ENCODE peak calls at places on chromosomes 4 and X, in ten cellular contexts. R, W, Z, P, E, G, H, K, F and Y are unnamed samples.

GRCh38 chr4:184384056-184384809 is 90.1 kb downstream of the IRF2 start:
- DNase-seq in F (peak), P (no peak), G (no peak), Z (peak), E (no peak), R (peak), K (no peak), W (peak), H (no peak), Y (peak)

GRCh38 chrX:48465336-48465933 is 4.6 kb downstream of the SLC38A5 start:
- DNase-seq in H (no peak), K (no peak), E (peak), R (no peak), F (no peak), W (no peak), Z (no peak), P (no peak), G (no peak), Y (no peak)

GRCh38 chr4:740011-740410 is 34.4 kb downstream of the PCGF3 start:
- DNase-seq in E (no peak), P (no peak), F (no peak), Z (no peak), H (no peak), R (no peak), W (no peak), G (no peak), K (no peak), Y (no peak)

GRCh38 chr4:6461301-6462165 is 10.9 kb downstream of the PPP2R2C start:
- DNase-seq in Z (no peak), K (no peak), P (no peak), W (no peak), E (no peak), G (peak), F (peak), R (no peak), H (no peak), Y (peak)

GRCh38 chr4:183200453-183200852 is 101.4 kb downstream of the WWC2 start:
- DNase-seq in E (no peak), Z (no peak), H (no peak), R (no peak), F (peak), G (no peak), W (peak), K (peak), P (no peak), Y (no peak)

GRCh38 chr4:30863031-30863430 is 142.9 kb downstream of the PCDH7 start:
- DNase-seq in F (no peak), H (no peak), W (no peak), Z (no peak), P (no peak), G (no peak), E (no peak), R (no peak), K (no peak), Y (no peak)

GRCh38 chrX:72050011-72050410 is 81.7 kb downstream of the RTL5 start:
- DNase-seq in K (no peak), E (no peak), H (no peak), G (no peak), R (no peak), P (no peak), F (no peak), Z (no peak), W (no peak), Y (no peak)

GRCh38 chr4:13329340-13329850 is 154.7 kb downstream of the RAB28 start:
- DNase-seq in K (no peak), R (no peak), E (no peak), H (no peak), W (no peak), G (no peak), Z (no peak), F (no peak), P (no peak), Y (no peak)

GRCh38 chr4:120070191-120070590 is 3.5 kb upstream of the MAD2L1 start:
- DNase-seq in W (no peak), R (no peak), F (no peak), E (no peak), G (no peak), K (no peak), H (no peak), P (no peak), Z (no peak), Y (no peak)

GRCh38 chr4:185343726-185344581 is 51.8 kb downstream of the LRP2BP start:
- DNase-seq in G (no peak), W (peak), P (no peak), K (no peak), H (peak), Z (no peak), E (peak), R (no peak), F (no peak), Y (peak)

GRCh38 chr4:4643306-4643705 is 101.5 kb upstream of the STX18 start:
- DNase-seq in P (no peak), Z (no peak), R (no peak), W (no peak), E (no peak), K (no peak), H (no peak), G (no peak), F (no peak), Y (no peak)

GRCh38 chrX:117840645-117841044 is 276.0 kb downstream of the KLHL13 start:
- DNase-seq in F (no peak), P (no peak), R (no peak), E (no peak), W (no peak), H (no peak), K (no peak), Z (no peak), G (no peak), Y (no peak)

GRCh38 chr4:118718511-118719170 is 33.4 kb downstream of the METTL14 start:
- DNase-seq in F (no peak), W (no peak), H (no peak), K (no peak), E (no peak), R (no peak), G (no peak), P (no peak), Z (no peak), Y (no peak)

GRCh38 chrX:47218920-47219815 is 687 bp downstream of the CDK16 start:
- DNase-seq in G (peak), F (no peak), K (peak), P (peak), Z (no peak), E (peak), W (peak), H (no peak), R (no peak), Y (peak)

GRCh38 chr4:112172180-112172579 is 26.9 kb downstream of the FAM241A start:
- DNase-seq in R (no peak), F (no peak), P (no peak), G (no peak), W (no peak), E (no peak), Z (no peak), H (no peak), K (no peak), Y (no peak)

GRCh38 chr4:72326692-72327632 is 242.1 kb downstream of the ADAMTS3 start:
- DNase-seq in F (no peak), K (no peak), G (no peak), E (peak), P (peak), Z (peak), W (no peak), H (no peak), R (no peak), Y (no peak)

GRCh38 chr4:139774759-139775487 is 109.3 kb downstream of the MGST2 start:
- DNase-seq in G (no peak), W (no peak), F (no peak), K (no peak), E (peak), H (no peak), P (no peak), R (no peak), Z (no peak), Y (no peak)

GRCh38 chr4:5504486-5504885 is 203.9 kb downstream of the EVC2 start:
- DNase-seq in G (no peak), W (no peak), K (no peak), H (no peak), R (no peak), F (no peak), Z (no peak), E (no peak), P (no peak), Y (no peak)

GRCh38 chrX:133523094-133523493 is 107.8 kb upstream of the GPC4 start:
- DNase-seq in G (no peak), R (no peak), P (no peak), W (no peak), E (no peak), H (peak), K (no peak), F (no peak), Z (no peak), Y (no peak)

GRCh38 chr4:6991771-6992557 is 51.2 kb upstream of the TADA2B start:
- DNase-seq in R (no peak), K (no peak), P (no peak), Z (no peak), H (no peak), F (peak), G (no peak), E (peak), W (no peak), Y (no peak)

GRCh38 chr4:8102831-8103230 is 55.8 kb downstream of the ABLIM2 start:
- DNase-seq in G (no peak), K (no peak), F (no peak), E (no peak), Z (no peak), H (no peak), P (no peak), R (no peak), W (no peak), Y (no peak)

GRCh38 chrX:18098704-18099103 is 122.0 kb downstream of the BEND2 start:
- DNase-seq in P (no peak), Z (no peak), F (no peak), H (no peak), K (peak), G (no peak), W (no peak), E (no peak), R (no peak), Y (no peak)

GRCh38 chr4:150080335-150080734 is 2.1 kb downstream of the DCLK2 start:
- DNase-seq in Z (no peak), K (no peak), F (no peak), W (no peak), R (no peak), H (no peak), E (no peak), G (no peak), P (no peak), Y (no peak)

GRCh38 chr4:95676190-95676589 is 127.4 kb upstream of the UNC5C start:
- DNase-seq in E (no peak), F (no peak), G (no peak), W (no peak), P (no peak), Z (no peak), H (no peak), K (no peak), R (no peak), Y (no peak)

GRCh38 chr4:96228463-96228862 is 388.6 kb downstream of the PDHA2 start:
- DNase-seq in P (no peak), R (no peak), F (no peak), E (no peak), H (no peak), Z (peak), G (no peak), K (no peak), W (no peak), Y (no peak)

GRCh38 chr4:169620846-169621228 is 459 bp downstream of the CLCN3 start:
- DNase-seq in K (no peak), G (no peak), F (no peak), R (no peak), E (peak), Z (peak), H (no peak), P (peak), W (peak), Y (no peak)

GRCh38 chrX:100973411-100973810 is 3.9 kb downstream of the ARL13A start:
- DNase-seq in F (no peak), W (no peak), H (no peak), G (no peak), P (no peak), K (no peak), Z (no peak), R (no peak), E (no peak), Y (no peak)

GRCh38 chr4:165754664-165755063 is 118.4 kb upstream of the TLL1 start:
- DNase-seq in W (no peak), E (no peak), G (no peak), P (no peak), K (no peak), Z (no peak), F (no peak), R (no peak), H (no peak), Y (no peak)

GRCh38 chrX:130106071-130106470 is 4.2 kb downstream of the ELF4 start:
- DNase-seq in R (no peak), G (no peak), H (no peak), F (no peak), Z (no peak), E (peak), W (no peak), P (no peak), K (peak), Y (no peak)

GRCh38 chr4:170687751-170688150 is 598.0 kb upstream of the AADAT start:
- DNase-seq in P (no peak), R (no peak), Z (no peak), F (no peak), E (no peak), H (no peak), K (no peak), G (no peak), W (no peak), Y (no peak)

GRCh38 chr4:19455196-19455595 is 796.5 kb upstream of the SLIT2 start:
- DNase-seq in P (no peak), E (no peak), H (no peak), K (no peak), Z (no peak), R (no peak), F (no peak), G (no peak), W (no peak), Y (no peak)

GRCh38 chrX:93868289-93868985 is 194.4 kb downstream of the FAM133A start:
- DNase-seq in P (no peak), R (no peak), E (no peak), H (no peak), F (no peak), Z (no peak), K (no peak), W (no peak), G (no peak), Y (no peak)

GRCh38 chr4:183164963-183165362 is 65.9 kb downstream of the WWC2 start:
- DNase-seq in K (no peak), Z (no peak), P (no peak), G (no peak), R (no peak), H (no peak), E (no peak), W (no peak), F (no peak), Y (no peak)

GRCh38 chr4:56434599-56435000 is 815 bp downstream of the PPAT start:
- DNase-seq in F (peak), E (no peak), Z (no peak), P (peak), R (no peak), G (no peak), W (no peak), H (no peak), K (no peak), Y (no peak)

GRCh38 chr4:337143-337931 is at the start of gene ZNF141:
- DNase-seq in R (peak), G (peak), F (peak), P (peak), Z (no peak), E (peak), W (peak), H (peak), K (peak), Y (peak)

GRCh38 chr4:8906668-8906970 is 35.0 kb upstream of the HMX1 start:
- DNase-seq in W (no peak), H (no peak), E (peak), R (no peak), G (peak), P (no peak), F (no peak), K (peak), Z (no peak), Y (peak)

GRCh38 chr4:21290562-21290961 is 590.3 kb downstream of the PACRGL start:
- DNase-seq in G (no peak), F (no peak), H (no peak), R (no peak), E (no peak), K (no peak), P (no peak), W (no peak), Z (no peak), Y (no peak)

GRCh38 chr4:147941373-147941772 is 209.5 kb downstream of the ARHGAP10 start:
- DNase-seq in E (no peak), K (no peak), W (no peak), F (no peak), H (no peak), R (no peak), Z (no peak), G (no peak), P (no peak), Y (no peak)

GRCh38 chr4:176443117-176443516 is 123.4 kb downstream of the SPCS3 start:
- DNase-seq in F (no peak), G (no peak), H (no peak), R (no peak), W (no peak), K (no peak), E (no peak), P (peak), Z (no peak), Y (no peak)
- H3K27ac ChIP-seq in F (no peak), G (no peak), H (no peak), R (no peak), W (no peak), K (no peak), E (peak), P (peak), Z (no peak), Y (no peak)

GRCh38 chr4:81635747-81636146 is 164.0 kb upstream of the RASGEF1B start:
- DNase-seq in H (peak), K (no peak), E (no peak), F (peak), W (peak), G (no peak), R (peak), P (no peak), Z (no peak), Y (peak)
- TF ChIP-seq EP300 in H (peak), K (no peak), E (no peak), F (no peak), W (no peak), G (no peak), R (no peak), P (no peak), Z (no peak), Y (no peak)

DNA sequence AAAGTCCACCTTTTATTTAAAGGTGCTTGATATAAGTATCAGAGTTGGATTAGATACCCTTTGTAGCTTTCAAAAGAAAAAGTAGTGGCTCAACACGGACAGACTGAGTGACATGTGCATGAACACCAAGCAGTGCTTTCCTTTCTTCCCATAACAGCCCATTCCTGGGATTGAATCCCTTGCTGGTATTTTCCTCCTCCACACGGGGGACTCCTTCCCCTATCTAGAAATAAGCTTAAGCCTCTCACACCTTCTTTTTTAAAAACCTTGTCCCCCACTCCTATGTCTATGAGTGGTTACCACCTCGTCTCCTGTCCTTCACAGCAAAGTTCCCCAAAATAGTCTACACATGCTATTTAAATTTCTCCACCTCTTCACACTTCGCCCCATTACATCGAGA is 5.1 kb downstream of the AP1S2 start:
- DNase-seq in H (no peak), F (no peak), R (no peak), G (no peak), K (no peak), W (no peak), P (peak), E (peak), Z (no peak), Y (no peak)
- H3K27ac ChIP-seq in H (no peak), F (no peak), R (no peak), G (no peak), K (no peak), W (no peak), P (no peak), E (peak), Z (no peak), Y (no peak)

GRCh38 chr4:63460075-63460474 is 949.2 kb downstream of the TECRL start:
- DNase-seq in G (no peak), H (no peak), E (no peak), W (no peak), K (no peak), P (no peak), F (no peak), Z (no peak), R (no peak), Y (no peak)

GRCh38 chr4:63464393-63464792 is 944.9 kb downstream of the TECRL start:
- DNase-seq in Z (no peak), K (no peak), W (no peak), P (no peak), E (no peak), G (no peak), F (no peak), R (no peak), H (no peak), Y (no peak)

GRCh38 chr4:63458010-63458409 is 951.2 kb downstream of the TECRL start:
- DNase-seq in E (no peak), P (no peak), K (no peak), R (no peak), H (no peak), Z (no peak), W (no peak), F (no peak), G (no peak), Y (no peak)

GRCh38 chr4:63459329-63459728 is 949.9 kb downstream of the TECRL start:
- DNase-seq in W (no peak), E (no peak), F (no peak), K (no peak), G (no peak), R (peak), H (no peak), P (no peak), Z (no peak), Y (no peak)
- TF ChIP-seq EP300 in W (no peak), E (no peak), F (no peak), K (no peak), G (no peak), R (no peak), H (no peak), P (no peak), Z (no peak), Y (no peak)

DNA sequence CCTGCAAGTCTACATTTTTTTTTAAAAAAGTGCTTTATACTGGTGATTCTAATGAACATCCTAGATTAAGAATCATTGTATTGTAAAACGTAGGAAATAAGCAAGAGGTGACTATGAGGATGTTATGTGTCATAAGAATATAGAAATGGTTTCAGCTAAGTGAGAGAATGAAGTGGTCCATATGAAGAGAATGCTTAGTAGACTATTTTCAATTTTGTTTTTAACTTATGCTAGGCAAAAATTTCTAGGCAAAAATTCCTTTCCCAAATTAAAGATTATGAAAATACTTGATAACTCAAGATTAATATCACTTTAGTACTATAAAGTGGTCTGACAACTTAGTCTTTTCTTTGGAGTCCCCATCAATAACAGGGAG is 825 bp downstream of the DYNLT3 start:
- DNase-seq in Z (no peak), R (no peak), G (no peak), P (no peak), E (no peak), H (no peak), W (no peak), F (no peak), K (no peak), Y (no peak)
- H3K27ac ChIP-seq in Z (no peak), R (no peak), G (peak), P (peak), E (peak), H (peak), W (peak), F (no peak), K (peak), Y (peak)

GRCh38 chr4:69759189-69759604 is 1.2 kb downstream of the SULT1B1 start:
- DNase-seq in F (no peak), W (peak), G (no peak), H (no peak), P (no peak), E (no peak), R (no peak), Z (no peak), K (no peak), Y (no peak)

GRCh38 chr4:69763233-69763632 is 2.8 kb upstream of the SULT1B1 start:
- DNase-seq in W (no peak), K (no peak), E (no peak), R (no peak), F (no peak), G (no peak), H (no peak), P (no peak), Z (no peak), Y (no peak)

GRCh38 chr4:69757464-69757863 is 3.0 kb downstream of the SULT1B1 start:
- DNase-seq in F (no peak), W (no peak), R (no peak), E (no peak), G (no peak), H (no peak), Z (no peak), K (no peak), P (no peak), Y (no peak)

GRCh38 chr4:69764311-69764710 is 3.9 kb upstream of the SULT1B1 start:
- DNase-seq in W (no peak), R (no peak), F (no peak), K (no peak), G (no peak), H (no peak), P (no peak), E (no peak), Z (no peak), Y (no peak)

GRCh38 chr4:69760455-69760854 is at the start of gene SULT1B1:
- DNase-seq in P (no peak), K (no peak), G (no peak), F (peak), W (peak), R (no peak), E (no peak), Z (no peak), H (no peak), Y (no peak)
- TF ChIP-seq EP300 in P (no peak), K (no peak), G (no peak), F (no peak), W (no peak), R (no peak), E (no peak), Z (no peak), H (peak), Y (no peak)